ENCODE peak calls at places on chromosomes 6 and 20, in seven cellular contexts. Y is uterus; V is AG04450; A is neural progenitor cell; R is left lung; H is effector memory CD4-positive, alpha-beta T cell; X is hepatocyte. K is an unnamed sample.

GRCh38 chr6:7546832-7547714 is 5.6 kb downstream of the DSP start:
- DNase-seq in Y (no peak), V (no peak), A (no peak), R (no peak), H (no peak), X (no peak), K (no peak)

GRCh38 chr6:105179244-105180065 is at the start of gene POPDC3:
- DNase-seq in Y (no peak), V (no peak), A (peak), R (no peak), H (no peak), X (peak), K (peak)

GRCh38 chr20:58553166-58553696 is 38.0 kb upstream of the APCDD1L start:
- DNase-seq in Y (no peak), V (no peak), A (no peak), R (no peak), H (no peak), X (no peak), K (no peak)

GRCh38 chr6:49457771-49458170 is 5.3 kb downstream of the MMUT start:
- DNase-seq in Y (no peak), V (no peak), A (no peak), R (no peak), H (no peak), X (no peak), K (no peak)

GRCh38 chr20:35387334-35387733 is 24.4 kb downstream of the UQCC1 start:
- DNase-seq in Y (no peak), V (no peak), A (no peak), R (no peak), H (no peak), X (no peak), K (peak)

GRCh38 chr20:47360207-47360488 is 3.6 kb upstream of the ZMYND8 start:
- DNase-seq in Y (peak), V (no peak), A (no peak), R (no peak), H (no peak), X (peak), K (peak)

GRCh38 chr6:127967708-127968107 is 66.8 kb upstream of the THEMIS start:
- DNase-seq in Y (no peak), V (no peak), A (no peak), R (no peak), H (no peak), X (no peak), K (no peak)

GRCh38 chr20:52150440-52151258 is 40.9 kb downstream of the ZFP64 start:
- DNase-seq in Y (no peak), V (peak), A (peak), R (no peak), H (no peak), X (peak), K (peak)

GRCh38 chr20:5991623-5992441 is 41.4 kb downstream of the MCM8 start:
- DNase-seq in Y (no peak), V (no peak), A (no peak), R (no peak), H (no peak), X (peak), K (no peak)

GRCh38 chr6:56222509-56222908 is 24.9 kb downstream of the COL21A1 start:
- DNase-seq in Y (no peak), V (no peak), A (no peak), R (no peak), H (no peak), X (no peak), K (no peak)

GRCh38 chr6:27591660-27592059 is 118.8 kb upstream of the ZNF184 start:
- DNase-seq in Y (no peak), V (no peak), A (peak), R (no peak), H (no peak), X (peak), K (peak)

GRCh38 chr6:43942011-43942442 is 172.0 kb downstream of the VEGFA start:
- DNase-seq in Y (no peak), V (no peak), A (no peak), R (no peak), H (no peak), X (no peak), K (no peak)

GRCh38 chr6:36135053-36135731 is 4.9 kb downstream of the MAPK13 start:
- DNase-seq in Y (no peak), V (no peak), A (no peak), R (no peak), H (no peak), X (no peak), K (no peak)

GRCh38 chr6:75077694-75078093 is 128.2 kb downstream of the COL12A1 start:
- DNase-seq in Y (no peak), V (no peak), A (peak), R (no peak), H (no peak), X (no peak), K (no peak)

GRCh38 chr6:167742719-167743303 is 83.9 kb upstream of the AFDN start:
- DNase-seq in Y (no peak), V (no peak), A (peak), R (no peak), H (no peak), X (no peak), K (no peak)

DNA sequence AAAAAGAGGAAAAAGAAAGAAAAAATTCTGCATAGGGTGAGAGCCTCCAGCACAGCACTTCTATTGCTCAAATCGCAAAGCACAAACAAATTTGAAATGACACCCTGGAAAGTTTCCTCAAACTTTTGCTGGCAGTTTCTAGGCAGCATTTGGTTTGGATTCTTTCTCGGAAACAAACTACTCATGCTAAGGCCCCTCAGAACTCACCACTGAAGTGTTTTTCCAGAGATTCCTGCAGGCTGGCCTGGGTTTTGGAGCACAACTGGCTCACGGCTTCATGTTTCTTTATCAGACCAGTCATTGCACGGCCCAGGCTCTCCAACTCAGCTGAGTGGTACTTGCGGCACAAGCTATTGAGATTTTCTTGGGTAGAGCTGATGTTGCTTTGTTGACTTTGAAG is 237.8 kb downstream of the SYNE1 start:
- DNase-seq in Y (no peak), V (no peak), A (no peak), R (peak), H (no peak), X (no peak), K (no peak)
- H3K27ac ChIP-seq in Y (no peak), V (peak), A (no peak), R (peak), H (no peak), X (no peak), K (no peak)

DNA sequence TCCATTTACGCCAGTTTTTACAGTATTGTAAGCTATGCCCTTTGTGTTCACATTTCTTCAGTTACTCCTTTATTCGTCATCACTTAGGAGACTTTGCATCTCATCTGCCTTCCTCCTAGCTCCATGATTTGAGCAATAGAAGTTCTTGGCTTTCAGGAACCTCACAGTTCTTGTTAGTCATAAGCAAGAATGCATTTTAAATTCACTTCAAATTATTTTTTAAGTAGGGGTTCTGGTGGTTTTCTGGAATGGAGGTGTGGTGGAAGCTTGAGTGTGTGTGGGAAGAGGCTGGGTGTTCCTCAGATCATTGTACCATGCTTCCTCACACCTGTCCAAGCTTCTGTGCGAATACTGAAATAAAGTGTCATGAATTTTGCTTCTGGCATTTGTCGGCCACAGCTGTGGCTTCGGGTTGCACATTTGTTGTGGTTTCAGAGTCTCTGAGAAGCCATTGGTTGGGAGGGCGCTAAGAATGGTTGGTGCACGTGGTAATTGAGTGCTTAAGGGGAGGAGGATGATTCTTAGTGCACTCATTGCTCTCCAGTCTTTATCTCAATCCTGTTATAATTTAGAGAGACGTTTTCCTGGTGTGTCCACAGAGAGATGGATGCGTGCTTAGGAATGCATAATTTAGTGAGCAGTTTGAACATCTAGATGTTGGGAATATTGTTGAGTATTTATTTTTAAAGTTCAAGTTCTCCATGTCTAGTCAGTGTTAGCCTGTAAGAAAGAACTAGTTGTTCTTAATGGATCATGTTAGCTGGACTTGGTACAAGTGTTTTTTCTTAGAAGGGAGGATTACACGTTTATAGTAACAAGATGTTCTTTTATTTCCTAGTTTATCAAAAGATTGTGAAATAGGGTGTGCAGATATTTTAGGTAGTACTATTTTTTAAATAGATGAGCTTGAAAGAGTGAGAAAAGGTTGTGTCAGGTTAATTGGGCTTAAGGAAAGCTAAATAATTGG is 31.9 kb downstream of the FOXO3 start:
- DNase-seq in Y (peak), V (no peak), A (peak), R (no peak), H (peak), X (no peak), K (no peak)
- H3K27ac ChIP-seq in Y (peak), V (peak), A (no peak), R (peak), H (no peak), X (peak), K (peak)

GRCh38 chr6:132369526-132369925 is 31.7 kb downstream of the MOXD1 start:
- DNase-seq in Y (no peak), V (peak), A (no peak), R (no peak), H (no peak), X (no peak), K (no peak)
- H3K27ac ChIP-seq in Y (no peak), V (no peak), A (no peak), R (no peak), H (no peak), X (no peak), K (no peak)

DNA sequence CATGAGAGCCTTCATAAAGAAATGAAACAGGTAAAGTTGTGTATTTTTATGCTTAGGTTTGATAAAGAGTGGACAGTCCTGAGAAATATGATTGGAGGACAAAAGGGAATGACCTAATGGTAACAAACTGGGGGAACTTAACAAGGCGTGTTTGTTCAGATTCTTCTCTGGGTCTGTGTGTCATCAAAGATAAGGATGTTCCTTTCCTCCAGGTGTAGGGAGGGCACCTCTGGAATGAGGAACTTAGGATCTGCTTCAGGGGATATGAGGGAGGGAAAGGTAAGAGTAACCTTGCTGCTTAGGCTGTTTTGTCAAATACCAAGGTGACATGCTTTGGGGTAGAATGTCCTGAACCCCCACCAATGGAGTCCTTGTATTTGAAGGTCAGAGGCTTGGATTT is 291.9 kb downstream of the KCNQ5 start:
- DNase-seq in Y (no peak), V (no peak), A (no peak), R (no peak), H (no peak), X (no peak), K (no peak)
- H3K27ac ChIP-seq in Y (no peak), V (no peak), A (no peak), R (no peak), H (no peak), X (peak), K (no peak)

GRCh38 chr6:162056745-162057144 is 670.8 kb downstream of the PRKN start:
- DNase-seq in Y (no peak), V (no peak), A (peak), R (no peak), H (no peak), X (peak), K (no peak)

GRCh38 chr6:162063666-162064065 is 663.9 kb downstream of the PRKN start:
- DNase-seq in Y (no peak), V (no peak), A (no peak), R (no peak), H (no peak), X (no peak), K (no peak)

GRCh38 chr6:162055365-162055764 is 672.2 kb downstream of the PRKN start:
- DNase-seq in Y (no peak), V (no peak), A (no peak), R (no peak), H (no peak), X (no peak), K (no peak)

GRCh38 chr6:162056061-162056460 is 671.5 kb downstream of the PRKN start:
- DNase-seq in Y (no peak), V (no peak), A (no peak), R (no peak), H (no peak), X (no peak), K (no peak)

GRCh38 chr6:162058281-162058875 is 669.2 kb downstream of the PRKN start:
- DNase-seq in Y (no peak), V (no peak), A (no peak), R (no peak), H (no peak), X (peak), K (peak)
- H3K27ac ChIP-seq in Y (no peak), V (no peak), A (no peak), R (no peak), H (no peak), X (peak), K (no peak)

GRCh38 chr6:40358473-40359460 is 228.4 kb downstream of the LRFN2 start:
- DNase-seq in Y (no peak), V (no peak), A (no peak), R (no peak), H (no peak), X (no peak), K (no peak)
- H3K27ac ChIP-seq in Y (no peak), V (no peak), A (no peak), R (no peak), H (no peak), X (no peak), K (no peak)

GRCh38 chr6:20210158-20210557 is 2.1 kb downstream of the MBOAT1 start:
- DNase-seq in Y (no peak), V (no peak), A (no peak), R (no peak), H (no peak), X (no peak), K (no peak)
- H3K27ac ChIP-seq in Y (peak), V (no peak), A (no peak), R (no peak), H (no peak), X (peak), K (no peak)

GRCh38 chr6:71584712-71585436 is 296.3 kb downstream of the OGFRL1 start:
- DNase-seq in Y (no peak), V (no peak), A (no peak), R (no peak), H (no peak), X (no peak), K (no peak)
- H3K27ac ChIP-seq in Y (no peak), V (no peak), A (no peak), R (no peak), H (no peak), X (no peak), K (no peak)

K was measured in RWPE1.